ENCODE peak calls at places on chromosomes 13 and 19, in eight cellular contexts. G, M, Z, S, X, O, N and E are unnamed samples.

GRCh38 chr13:77980592-77980991 is 62.0 kb upstream of the EDNRB start:
- DNase-seq in O (no peak), Z (peak; percentile 42), G (no peak), M (no peak), S (no peak), N (no peak), X (peak; percentile 81), E (no peak)

GRCh38 chr13:50594276-50594970 is 249.1 kb downstream of the DLEU7 start:
- DNase-seq in O (no peak), N (no peak), Z (no peak), M (no peak), G (no peak), S (peak; percentile 15), X (no peak), E (no peak)

GRCh38 chr19:41555752-41556151 is 20.2 kb upstream of the CEACAM21 start:
- DNase-seq in Z (no peak), S (no peak), G (no peak), O (no peak), N (no peak), X (no peak), M (no peak), E (no peak)

GRCh38 chr19:55585658-55586339 is 5.2 kb upstream of the ZNF579 start:
- DNase-seq in S (peak; percentile 89), X (peak; percentile 63), G (peak; percentile 85), N (peak; percentile 80), M (peak; percentile 81), Z (peak; percentile 37), O (peak; percentile 89), E (peak; percentile 97)

GRCh38 chr19:49422407-49423277 is 599 bp downstream of the PTH2 start:
- DNase-seq in O (no peak), S (peak; percentile 69), N (peak; percentile 38), X (peak; percentile 17), G (peak; percentile 66), M (peak; percentile 72), Z (no peak), E (no peak)

GRCh38 chr13:113897161-113897560 is 33.3 kb upstream of the GAS6 start:
- DNase-seq in X (peak; percentile 98), Z (peak; percentile 97), O (no peak), G (no peak), N (no peak), S (no peak), M (no peak), E (no peak)

GRCh38 chr13:59747529-59747928 is 416.2 kb downstream of the DIAPH3 start:
- DNase-seq in X (no peak), M (no peak), G (no peak), S (no peak), O (no peak), Z (no peak), N (no peak), E (no peak)

GRCh38 chr19:1069009-1069779 is 2.2 kb downstream of the ARHGAP45 start:
- DNase-seq in O (peak; percentile 93), N (peak; percentile 71), X (no peak), M (peak; percentile 83), Z (no peak), S (no peak), G (no peak), E (no peak)

GRCh38 chr13:49348748-49349147 is 95.1 kb downstream of the CAB39L start:
- DNase-seq in O (no peak), Z (no peak), N (no peak), G (no peak), X (no peak), M (no peak), S (no peak), E (no peak)

GRCh38 chr19:3695124-3695733 is 5.0 kb downstream of the PIP5K1C start:
- DNase-seq in M (no peak), N (no peak), Z (no peak), S (no peak), X (no peak), O (no peak), G (no peak), E (no peak)

GRCh38 chr13:31372454-31372853 is 172.7 kb downstream of the B3GLCT start:
- DNase-seq in N (no peak), G (no peak), S (no peak), Z (no peak), O (no peak), X (no peak), M (no peak), E (no peak)

GRCh38 chr19:6415592-6416190 is 8.9 kb downstream of the KHSRP start:
- DNase-seq in O (no peak), S (no peak), X (no peak), G (no peak), Z (no peak), N (no peak), M (no peak), E (no peak)

GRCh38 chr13:30616927-30617314 is 799 bp upstream of the USPL1 start:
- DNase-seq in S (peak; percentile 63), M (peak; percentile 79), N (peak; percentile 45), O (peak; percentile 92), X (peak; percentile 89), G (peak; percentile 79), Z (peak; percentile 46), E (peak; percentile 49)

GRCh38 chr19:2478324-2478755 is 2.4 kb downstream of the GADD45B start:
- DNase-seq in X (peak; percentile 64), N (peak; percentile 61), G (peak; percentile 67), S (peak; percentile 41), Z (no peak), M (peak; percentile 86), O (peak; percentile 95), E (no peak)

GRCh38 chr13:95921485-95921884 is 131.7 kb downstream of the UGGT2 start:
- DNase-seq in O (no peak), Z (no peak), G (no peak), X (peak; percentile 14), M (no peak), S (no peak), N (no peak), E (no peak)

GRCh38 chr19:1397838-1398237 is 3.5 kb downstream of the GAMT start:
- DNase-seq in O (no peak), G (no peak), S (no peak), N (no peak), Z (no peak), X (no peak), M (no peak), E (no peak)

GRCh38 chr13:80131204-80131603 is 209.7 kb downstream of the SPRY2 start:
- DNase-seq in O (no peak), X (peak; percentile 46), M (peak; percentile 87), Z (no peak), N (peak; percentile 86), G (peak; percentile 76), S (peak; percentile 66), E (peak; percentile 9)

GRCh38 chr13:80134360-80134759 is 206.6 kb downstream of the SPRY2 start:
- DNase-seq in Z (no peak), X (no peak), S (no peak), O (no peak), G (no peak), M (no peak), N (no peak), E (no peak)

GRCh38 chr13:80137994-80138393 is 202.9 kb downstream of the SPRY2 start:
- DNase-seq in Z (no peak), G (no peak), O (no peak), M (no peak), X (no peak), S (no peak), N (no peak), E (no peak)

GRCh38 chr13:80133631-80134083 is 207.3 kb downstream of the SPRY2 start:
- DNase-seq in S (no peak), Z (no peak), O (no peak), M (no peak), G (no peak), N (no peak), X (no peak), E (no peak)

GRCh38 chr13:80132741-80133601 is 208.0 kb downstream of the SPRY2 start:
- DNase-seq in X (peak; percentile 62), Z (no peak), G (peak; percentile 70), M (peak; percentile 73), N (peak; percentile 47), S (peak; percentile 46), O (peak; percentile 85), E (peak; percentile 5)
- H3K4me3 ChIP-seq in X (peak overlapping the region; percentile 26), Z (peak overlapping the region; percentile 44), G (peak overlapping the region; percentile 41), M (peak overlapping the region; percentile 55), N (peak overlapping the region; percentile 58), S (no peak overlapping the region), O (no peak overlapping the region), E (no peak overlapping the region)

GRCh38 chr19:54201980-54202379 is 1.3 kb downstream of the RPS9 start:
- DNase-seq in Z (no peak), N (no peak), X (no peak), O (no peak), M (no peak), G (no peak), S (no peak), E (no peak)
- H3K4me3 ChIP-seq in Z (peak overlapping the region; percentile 94), N (peak overlapping the region; percentile 97), X (no peak overlapping the region), O (no peak overlapping the region), M (peak overlapping the region; percentile 80), G (peak overlapping the region; percentile 67), S (peak overlapping the region; percentile 92), E (peak overlapping the region; percentile 90)

DNA sequence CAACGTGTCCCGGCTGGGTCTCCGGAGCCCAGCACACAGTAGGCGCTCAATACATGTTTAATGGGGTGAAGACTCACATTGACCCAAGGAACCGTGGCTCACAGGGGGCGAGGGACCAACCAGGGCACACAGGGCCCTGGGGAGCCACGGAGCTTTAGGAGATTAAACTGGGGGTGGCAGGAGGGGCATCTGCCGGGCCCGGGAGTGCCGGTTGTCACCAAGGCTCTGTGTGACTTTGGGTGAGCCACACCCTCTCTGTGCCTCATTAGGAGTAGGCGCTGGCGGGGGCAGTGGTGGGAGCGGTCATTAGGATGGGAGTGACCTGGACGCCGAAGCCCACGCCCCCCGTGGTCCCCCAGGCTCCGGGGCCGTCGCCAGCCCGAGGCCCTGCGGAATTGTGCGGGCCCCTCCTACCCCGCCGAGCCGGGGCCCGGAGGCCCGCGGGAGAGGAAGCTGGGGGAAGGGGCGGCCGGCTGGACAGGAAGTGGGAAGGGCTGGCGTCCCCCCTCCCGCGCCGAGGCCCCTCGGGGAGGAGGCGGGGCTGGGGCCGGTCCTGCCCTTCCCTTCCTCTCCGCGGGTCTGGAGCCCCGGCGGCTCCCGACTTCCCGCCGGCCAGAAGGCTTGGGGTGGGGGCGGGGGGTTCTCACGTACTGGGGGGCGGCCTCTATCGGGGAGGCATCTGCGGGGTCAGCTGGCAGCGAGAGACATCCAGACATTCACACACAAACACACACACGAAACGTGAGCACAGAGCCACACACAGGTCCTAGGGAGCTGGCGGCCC is 1.8 kb upstream of the SSBP4 start:
- DNase-seq in O (peak; percentile 95), N (peak; percentile 88), S (peak; percentile 86), Z (no peak), X (peak; percentile 73), G (no peak), M (peak; percentile 86), E (peak; percentile 88)
- H3K4me3 ChIP-seq in O (peak overlapping the region; percentile 9), N (peak overlapping the region; percentile 86), S (peak overlapping the region; percentile 43), Z (peak overlapping the region; percentile 47), X (peak overlapping the region; percentile 32), G (peak overlapping the region; percentile 50), M (peak overlapping the region; percentile 53), E (peak overlapping the region; percentile 66)

GRCh38 chr13:90498816-90499215 is 848.7 kb upstream of the MIR17HG start:
- DNase-seq in M (no peak), Z (no peak), S (no peak), O (no peak), X (no peak), N (no peak), G (no peak), E (no peak)

GRCh38 chr13:90498096-90498495 is 849.4 kb upstream of the MIR17HG start:
- DNase-seq in N (no peak), Z (no peak), M (no peak), S (no peak), G (no peak), O (no peak), X (no peak), E (no peak)

GRCh38 chr13:90492872-90493271 is 854.6 kb upstream of the MIR17HG start:
- DNase-seq in X (no peak), G (no peak), O (no peak), M (no peak), Z (no peak), S (no peak), N (no peak), E (no peak)

GRCh38 chr13:90493667-90494066 is 853.8 kb upstream of the MIR17HG start:
- DNase-seq in O (no peak), X (no peak), M (no peak), Z (no peak), S (no peak), N (no peak), G (no peak), E (no peak)
- H3K4me3 ChIP-seq in O (no peak overlapping the region), X (no peak overlapping the region), M (no peak overlapping the region), Z (no peak overlapping the region), S (no peak overlapping the region), N (no peak overlapping the region), G (no peak overlapping the region), E (no peak overlapping the region)